ENCODE peak calls at places on chromosomes 13 and 19, in six cellular contexts. R is endodermal cell, H is NCI-H748 treated with DMSO at 0.1 percent for 48 hours, V is left ventricle myocardium superior, Z is AML-193, C is GM04503. Y is an unnamed sample.

GRCh38 chr13:101942038-101942437 is 459.8 kb downstream of the FGF14 start:
- DNase-seq in R (peak; percentile 70), V (no peak), C (no peak), H (peak; percentile 85), Z (peak; percentile 20), Y (peak; percentile 63)

GRCh38 chr13:24747248-24748151 is 16.5 kb upstream of the RNF17 start:
- DNase-seq in Z (no peak), C (no peak), R (peak; percentile 78), V (no peak), H (peak; percentile 36), Y (no peak)

GRCh38 chr13:41130356-41130755 is 2.2 kb downstream of the KBTBD6 start:
- DNase-seq in Z (peak; percentile 38), C (no peak), V (no peak), H (no peak), R (no peak), Y (no peak)

GRCh38 chr13:91362908-91363307 is 15.4 kb downstream of the MIR17HG start:
- DNase-seq in Z (no peak), V (no peak), H (no peak), C (no peak), R (no peak), Y (no peak)

GRCh38 chr13:105090244-105090643 is 1445.2 kb downstream of the EFNB2 start:
- DNase-seq in R (no peak), V (no peak), Z (no peak), C (no peak), H (no peak), Y (no peak)

GRCh38 chr13:73741111-73741510 is 393.1 kb downstream of the KLF12 start:
- DNase-seq in R (peak; percentile 55), C (no peak), V (no peak), Z (no peak), H (no peak), Y (no peak)

GRCh38 chr19:3338541-3339181 is 27.7 kb upstream of the NFIC start:
- DNase-seq in H (no peak), Z (no peak), R (no peak), V (peak; percentile 55), C (no peak), Y (no peak)

GRCh38 chr19:1967087-1967608 is 26.2 kb downstream of the CSNK1G2 start:
- DNase-seq in V (no peak), Z (no peak), R (no peak), H (no peak), C (no peak), Y (no peak)

GRCh38 chr13:50257646-50258045 is 242.4 kb downstream of the KCNRG start:
- DNase-seq in Z (no peak), V (no peak), C (no peak), H (no peak), R (no peak), Y (no peak)

GRCh38 chr13:75870397-75870801 is 234.3 kb downstream of the LMO7 start:
- DNase-seq in R (peak; percentile 53), C (no peak), V (no peak), H (peak; percentile 52), Z (peak; percentile 43), Y (peak; percentile 20)

Y was measured in NCI-H1436.